ENCODE peak calls at places on chromosomes 12 and 14, in four cellular contexts. One of them, this sample, is unnamed.

GRCh38 chr12:57844725-57845477 is 1.6 kb downstream of the CTDSP2 start:
- DNase-seq in cardiac fibroblast: peak; percentile 92
- DNase-seq in esophagus muscularis mucosa: no peak
- DNase-seq in transverse colon: peak; percentile 65
- DNase-seq in this sample: peak; percentile 48

GRCh38 chr12:2679068-2679815 is 115.5 kb upstream of the FKBP4 start:
- DNase-seq in cardiac fibroblast: no peak
- DNase-seq in esophagus muscularis mucosa: no peak
- DNase-seq in transverse colon: no peak
- DNase-seq in this sample: no peak

GRCh38 chr14:60315591-60315990 is 66.6 kb downstream of the PPM1A start:
- DNase-seq in cardiac fibroblast: no peak
- DNase-seq in esophagus muscularis mucosa: no peak
- DNase-seq in transverse colon: no peak
- DNase-seq in this sample: no peak

GRCh38 chr14:51564986-51565604 is 86.6 kb upstream of the FRMD6 start:
- DNase-seq in cardiac fibroblast: no peak
- DNase-seq in esophagus muscularis mucosa: no peak
- DNase-seq in transverse colon: no peak
- DNase-seq in this sample: no peak

GRCh38 chr12:66405395-66405794 is 103.1 kb downstream of the HELB start:
- DNase-seq in cardiac fibroblast: peak; percentile 57
- DNase-seq in esophagus muscularis mucosa: no peak
- DNase-seq in transverse colon: no peak
- DNase-seq in this sample: no peak

GRCh38 chr14:94112513-94113060 is 2.1 kb downstream of the IFI27 start:
- DNase-seq in cardiac fibroblast: no peak
- DNase-seq in esophagus muscularis mucosa: no peak
- DNase-seq in transverse colon: peak; percentile 36
- DNase-seq in this sample: no peak

GRCh38 chr12:110577717-110578521 is 5.2 kb downstream of the PPTC7 start:
- DNase-seq in cardiac fibroblast: peak; percentile 95
- DNase-seq in esophagus muscularis mucosa: no peak
- DNase-seq in transverse colon: peak; percentile 42
- DNase-seq in this sample: peak; percentile 59

GRCh38 chr14:93396456-93396855 is 34.3 kb upstream of the UNC79 start:
- DNase-seq in cardiac fibroblast: no peak
- DNase-seq in esophagus muscularis mucosa: no peak
- DNase-seq in transverse colon: no peak
- DNase-seq in this sample: no peak

GRCh38 chr14:31194661-31195060 is 12.9 kb downstream of the HECTD1 start:
- DNase-seq in cardiac fibroblast: peak; percentile 31
- DNase-seq in esophagus muscularis mucosa: no peak
- DNase-seq in transverse colon: no peak
- DNase-seq in this sample: no peak

GRCh38 chr14:57389646-57390036 is 745 bp upstream of the NAA30 start:
- DNase-seq in cardiac fibroblast: no peak
- DNase-seq in esophagus muscularis mucosa: no peak
- DNase-seq in transverse colon: peak; percentile 13
- DNase-seq in this sample: no peak

GRCh38 chr14:34302654-34303053 is 159.4 kb downstream of the SPTSSA start:
- DNase-seq in cardiac fibroblast: no peak
- DNase-seq in esophagus muscularis mucosa: no peak
- DNase-seq in transverse colon: peak; percentile 61
- DNase-seq in this sample: peak; percentile 16

GRCh38 chr14:101006008-101006407 is 102.5 kb upstream of the RTL1 start:
- DNase-seq in cardiac fibroblast: no peak
- DNase-seq in esophagus muscularis mucosa: no peak
- DNase-seq in transverse colon: no peak
- DNase-seq in this sample: no peak

GRCh38 chr12:58139894-58140293 is 198.5 kb downstream of the ATP23 start:
- DNase-seq in cardiac fibroblast: no peak
- DNase-seq in esophagus muscularis mucosa: no peak
- DNase-seq in transverse colon: no peak
- DNase-seq in this sample: no peak

GRCh38 chr12:48956279-48957140 is 777 bp downstream of the ARF3 start:
- DNase-seq in cardiac fibroblast: peak; percentile 96
- DNase-seq in esophagus muscularis mucosa: peak; percentile 97
- DNase-seq in transverse colon: peak; percentile 84
- DNase-seq in this sample: peak; percentile 93

GRCh38 chr14:96811985-96812667 is 14.9 kb downstream of the VRK1 start:
- DNase-seq in cardiac fibroblast: no peak
- DNase-seq in esophagus muscularis mucosa: no peak
- DNase-seq in transverse colon: no peak
- DNase-seq in this sample: no peak
- H3K4me3 ChIP-seq in cardiac fibroblast: no peak overlapping the region
- H3K4me3 ChIP-seq in esophagus muscularis mucosa: no peak overlapping the region
- H3K4me3 ChIP-seq in transverse colon: no peak overlapping the region
- H3K4me3 ChIP-seq in this sample: no peak overlapping the region

GRCh38 chr12:26830358-26830757 is 2.6 kb downstream of the ITPR2 start:
- DNase-seq in cardiac fibroblast: no peak
- DNase-seq in esophagus muscularis mucosa: no peak
- DNase-seq in transverse colon: no peak
- DNase-seq in this sample: no peak
- H3K4me3 ChIP-seq in cardiac fibroblast: no peak overlapping the region
- H3K4me3 ChIP-seq in esophagus muscularis mucosa: no peak overlapping the region
- H3K4me3 ChIP-seq in transverse colon: no peak overlapping the region
- H3K4me3 ChIP-seq in this sample: no peak overlapping the region

DNA sequence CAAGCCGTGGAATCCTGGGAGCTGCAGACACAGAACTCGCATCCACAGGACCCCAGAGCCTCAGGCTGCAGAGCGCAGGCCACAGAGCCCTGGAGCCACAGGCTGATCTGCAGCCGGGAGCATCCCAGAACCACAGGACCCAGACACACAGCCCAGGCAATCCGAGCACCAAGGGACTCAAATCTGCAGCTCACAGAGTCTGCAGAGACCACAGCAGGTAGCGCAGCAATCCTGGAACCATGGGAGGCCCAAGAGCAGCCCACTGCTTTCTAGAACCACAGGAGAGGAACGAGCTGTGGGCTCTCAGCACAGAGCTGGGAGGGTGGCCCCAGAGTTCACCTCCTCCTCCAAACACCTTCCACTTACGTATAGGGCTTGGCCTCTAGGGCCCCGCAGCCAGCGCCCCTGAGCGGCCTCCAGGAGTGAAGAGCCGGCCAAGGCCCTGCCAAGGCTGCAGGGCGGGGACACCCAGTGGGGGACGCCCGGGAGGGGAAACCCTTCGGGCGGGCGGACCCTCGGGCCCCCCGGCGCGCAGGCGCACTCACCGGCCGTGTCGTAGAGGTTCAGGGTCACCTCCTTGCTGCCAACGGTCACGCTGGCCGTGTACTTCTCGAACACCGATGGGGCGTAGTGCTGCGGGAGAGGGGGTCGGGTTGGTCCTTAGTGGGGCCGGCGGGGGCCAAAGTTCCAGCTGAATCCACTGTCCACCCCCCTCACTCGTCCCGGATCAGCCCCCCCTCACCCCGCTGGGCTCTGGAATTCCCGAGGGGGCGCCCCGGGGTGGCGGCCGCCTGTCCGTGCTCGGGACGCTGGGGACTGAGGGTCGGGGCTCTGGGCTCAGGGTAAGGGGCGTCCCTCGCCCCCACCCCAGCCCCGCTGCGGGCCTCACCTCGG is 634 bp downstream of the RHOF start:
- DNase-seq in cardiac fibroblast: no peak
- DNase-seq in esophagus muscularis mucosa: no peak
- DNase-seq in transverse colon: peak; percentile 61
- DNase-seq in this sample: no peak
- H3K4me3 ChIP-seq in cardiac fibroblast: peak overlapping the region; percentile 42
- H3K4me3 ChIP-seq in esophagus muscularis mucosa: peak overlapping the region; percentile 59
- H3K4me3 ChIP-seq in transverse colon: peak overlapping the region; percentile 43
- H3K4me3 ChIP-seq in this sample: peak overlapping the region; percentile 53

DNA sequence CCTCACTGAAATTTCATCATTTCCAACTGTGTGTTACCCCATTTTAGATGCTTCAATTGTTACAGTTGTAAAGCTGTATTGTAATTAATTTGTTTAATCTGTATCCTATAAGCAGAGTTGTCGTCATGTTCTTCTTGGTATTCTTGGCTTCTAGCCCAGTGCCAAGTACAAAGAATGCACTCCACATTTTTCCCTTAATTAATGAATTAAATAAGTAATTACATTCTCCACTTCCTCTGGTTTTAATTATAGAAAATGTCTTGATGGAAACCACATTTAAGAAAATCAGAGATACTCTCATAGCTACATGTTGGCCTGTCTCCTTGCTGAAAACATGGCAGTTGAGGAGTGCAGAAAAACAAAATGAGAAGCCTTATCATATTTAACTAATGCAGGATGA is 749 bp downstream of the DNAI7 start:
- DNase-seq in cardiac fibroblast: no peak
- DNase-seq in esophagus muscularis mucosa: no peak
- DNase-seq in transverse colon: no peak
- DNase-seq in this sample: no peak
- H3K4me3 ChIP-seq in cardiac fibroblast: no peak overlapping the region
- H3K4me3 ChIP-seq in esophagus muscularis mucosa: peak overlapping the region; percentile 74
- H3K4me3 ChIP-seq in transverse colon: no peak overlapping the region
- H3K4me3 ChIP-seq in this sample: peak overlapping the region; percentile 73

GRCh38 chr12:76259071-76259470 is 89.1 kb downstream of the BBS10 start:
- DNase-seq in cardiac fibroblast: peak; percentile 70
- DNase-seq in esophagus muscularis mucosa: no peak
- DNase-seq in transverse colon: no peak
- DNase-seq in this sample: no peak

GRCh38 chr12:76256904-76257303 is 91.3 kb downstream of the BBS10 start:
- DNase-seq in cardiac fibroblast: no peak
- DNase-seq in esophagus muscularis mucosa: no peak
- DNase-seq in transverse colon: no peak
- DNase-seq in this sample: no peak

GRCh38 chr12:76256341-76256740 is 91.9 kb downstream of the BBS10 start:
- DNase-seq in cardiac fibroblast: no peak
- DNase-seq in esophagus muscularis mucosa: no peak
- DNase-seq in transverse colon: no peak
- DNase-seq in this sample: no peak

GRCh38 chr12:76260390-76260748 is 87.8 kb downstream of the BBS10 start:
- DNase-seq in cardiac fibroblast: peak; percentile 89
- DNase-seq in esophagus muscularis mucosa: no peak
- DNase-seq in transverse colon: no peak
- DNase-seq in this sample: no peak

DNA sequence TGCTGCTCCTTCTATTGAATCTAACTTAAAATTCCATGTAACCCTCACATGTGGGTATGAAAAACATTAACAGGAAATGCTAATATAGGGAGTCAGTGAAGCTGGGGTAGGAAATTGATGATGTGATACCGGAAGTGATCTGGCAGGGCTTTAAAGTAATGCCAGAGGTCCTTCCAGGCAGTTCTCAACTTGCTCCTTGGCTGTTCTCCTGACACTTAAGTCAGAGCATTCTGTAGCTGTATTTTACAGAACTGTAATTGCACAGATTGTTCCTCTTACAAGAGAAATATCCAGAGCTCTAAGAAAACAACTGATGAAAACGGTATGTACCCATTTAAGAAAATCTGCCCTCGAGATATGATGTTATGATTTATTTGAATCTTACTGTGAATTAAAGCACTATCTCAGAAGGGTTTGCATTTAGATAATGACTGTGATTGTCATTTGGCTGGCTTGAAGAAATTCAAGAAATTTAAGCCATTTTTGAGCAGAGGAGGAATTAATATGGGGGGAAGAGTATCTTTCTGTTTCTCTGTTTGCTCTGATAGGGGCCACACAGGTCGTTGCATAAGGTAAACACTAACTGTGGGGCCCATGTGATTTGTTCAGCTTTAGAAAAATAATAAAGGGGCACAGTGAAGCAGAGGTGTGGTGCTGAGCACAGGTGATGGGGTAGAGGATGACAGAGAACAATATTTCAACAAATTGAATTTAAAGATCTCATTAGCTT is 88.4 kb downstream of the BBS10 start:
- DNase-seq in cardiac fibroblast: peak; percentile 97
- DNase-seq in esophagus muscularis mucosa: no peak
- DNase-seq in transverse colon: no peak
- DNase-seq in this sample: peak; percentile 88
- H3K4me3 ChIP-seq in cardiac fibroblast: no peak overlapping the region
- H3K4me3 ChIP-seq in esophagus muscularis mucosa: peak overlapping the region; percentile 10
- H3K4me3 ChIP-seq in transverse colon: no peak overlapping the region
- H3K4me3 ChIP-seq in this sample: peak overlapping the region; percentile 40